ENCODE peak calls at places on chromosomes 7 and 10, in five cellular contexts. P, O, T, F and A are unnamed samples.

GRCh38 chr7:95594185-95594584 is 2.1 kb downstream of the PDK4 start:
- DNase-seq in P (no peak), O (no peak), T (no peak), F (no peak), A (no peak)

GRCh38 chr10:29740981-29741545 is 106.3 kb upstream of the SVIL start:
- DNase-seq in P (no peak), O (no peak), T (no peak), F (no peak), A (no peak)

GRCh38 chr10:132443998-132444876 is 47.2 kb downstream of the PWWP2B start:
- DNase-seq in P (peak), O (no peak), T (no peak), F (no peak), A (no peak)

GRCh38 chr10:60944910-60945297 is 919 bp upstream of the RHOBTB1 start:
- DNase-seq in P (no peak), O (no peak), T (no peak), F (no peak), A (no peak)

GRCh38 chr7:28041508-28042314 is 138.9 kb downstream of the JAZF1 start:
- DNase-seq in P (no peak), O (peak), T (peak), F (no peak), A (no peak)

GRCh38 chr7:32462966-32463365 is 27.2 kb downstream of the LSM5 start:
- DNase-seq in P (no peak), O (no peak), T (no peak), F (no peak), A (no peak)

GRCh38 chr7:140898794-140899548 is 25.8 kb downstream of the BRAF start:
- DNase-seq in P (no peak), O (no peak), T (no peak), F (no peak), A (no peak)

GRCh38 chr10:51422311-51423120 is 276.9 kb downstream of the CSTF2T start:
- DNase-seq in P (peak), O (peak), T (peak), F (peak), A (peak)

GRCh38 chr10:44386546-44387052 is 1.7 kb upstream of the CXCL12 start:
- DNase-seq in P (peak), O (peak), T (no peak), F (peak), A (no peak)

GRCh38 chr7:1422512-1423265 is 36.6 kb downstream of the MICALL2 start:
- DNase-seq in P (no peak), O (no peak), T (no peak), F (no peak), A (no peak)

GRCh38 chr7:128941946-128942526 is 4.3 kb downstream of the IRF5 start:
- DNase-seq in P (no peak), O (no peak), T (no peak), F (no peak), A (no peak)

GRCh38 chr7:82164813-82165212 is 278.8 kb downstream of the CACNA2D1 start:
- DNase-seq in P (peak), O (no peak), T (no peak), F (peak), A (no peak)

GRCh38 chr10:1095498-1095897 is 39.3 kb downstream of the WDR37 start:
- DNase-seq in P (no peak), O (no peak), T (no peak), F (no peak), A (no peak)

GRCh38 chr7:92815412-92815811 is 21.0 kb downstream of the CDK6 start:
- DNase-seq in P (no peak), O (peak), T (no peak), F (no peak), A (no peak)

GRCh38 chr7:17697128-17697881 is 243.0 kb downstream of the SNX13 start:
- DNase-seq in P (no peak), O (no peak), T (no peak), F (no peak), A (no peak)

GRCh38 chr7:47654672-47655340 is 72.9 kb upstream of the TNS3 start:
- DNase-seq in P (no peak), O (no peak), T (no peak), F (no peak), A (no peak)

GRCh38 chr7:150992833-150993302 is 2.1 kb downstream of the NOS3 start:
- DNase-seq in P (peak), O (peak), T (no peak), F (no peak), A (no peak)

GRCh38 chr7:96178581-96178980 is 143.3 kb downstream of the SLC25A13 start:
- DNase-seq in P (no peak), O (no peak), T (no peak), F (no peak), A (no peak)

GRCh38 chr7:11297226-11297625 is 323.6 kb downstream of the PHF14 start:
- DNase-seq in P (no peak), O (no peak), T (no peak), F (no peak), A (no peak)

GRCh38 chr7:80681272-80681885 is 42.9 kb downstream of the CD36 start:
- DNase-seq in P (peak), O (peak), T (peak), F (no peak), A (no peak)

GRCh38 chr7:98613601-98614425 is 3.3 kb upstream of the NPTX2 start:
- DNase-seq in P (peak), O (peak), T (no peak), F (peak), A (no peak)

GRCh38 chr7:47227762-47228177 is 354.1 kb downstream of the TNS3 start:
- DNase-seq in P (peak), O (peak), T (peak), F (peak), A (no peak)

GRCh38 chr7:50312176-50312575 is 7.7 kb downstream of the IKZF1 start:
- DNase-seq in P (no peak), O (no peak), T (no peak), F (no peak), A (no peak)

GRCh38 chr10:105742184-105742583 is 1101.1 kb downstream of the SORCS3 start:
- DNase-seq in P (peak), O (no peak), T (no peak), F (no peak), A (peak)

GRCh38 chr10:132712698-132713232 is 73.2 kb downstream of the NKX6-2 start:
- DNase-seq in P (no peak), O (no peak), T (no peak), F (no peak), A (no peak)

GRCh38 chr7:64610997-64611396 is 48.1 kb upstream of the ZNF680 start:
- DNase-seq in P (no peak), O (no peak), T (no peak), F (no peak), A (no peak)

GRCh38 chr7:122038904-122039303 is 105.1 kb downstream of the AASS start:
- DNase-seq in P (no peak), O (no peak), T (no peak), F (peak), A (no peak)

GRCh38 chr10:129778571-129778970 is 185.5 kb downstream of the EBF3 start:
- DNase-seq in P (no peak), O (no peak), T (no peak), F (no peak), A (no peak)

GRCh38 chr10:123808873-123809272 is 82.7 kb downstream of the CPXM2 start:
- DNase-seq in P (no peak), O (no peak), T (peak), F (no peak), A (no peak)

GRCh38 chr10:114647545-114648138 is 10.4 kb downstream of the ABLIM1 start:
- DNase-seq in P (no peak), O (no peak), T (no peak), F (no peak), A (no peak)

GRCh38 chr10:68508090-68508489 is 19.2 kb downstream of the SLC25A16 start:
- DNase-seq in P (no peak), O (no peak), T (no peak), F (no peak), A (no peak)

GRCh38 chr10:112115781-112116385 is 67.7 kb downstream of the GPAM start:
- DNase-seq in P (peak), O (peak), T (peak), F (no peak), A (no peak)

DNA sequence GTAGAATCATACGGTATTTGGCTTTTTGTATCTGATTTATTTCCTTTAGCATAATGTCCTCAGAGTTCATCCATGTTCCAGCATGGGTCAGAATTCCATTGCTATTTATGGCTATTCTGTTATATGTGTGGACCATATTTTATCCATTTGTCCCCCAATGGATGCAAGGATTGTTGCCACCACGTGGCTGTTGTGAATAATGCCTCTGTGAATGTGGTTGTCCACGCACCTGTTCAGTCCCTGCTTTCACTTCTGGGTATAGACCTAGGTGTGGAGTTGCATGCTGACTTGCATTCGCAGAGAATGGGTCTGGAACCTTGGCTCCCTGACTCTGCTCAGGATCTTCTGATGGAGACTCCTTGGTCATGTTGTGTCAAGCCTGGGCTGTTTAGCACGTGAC is 199.9 kb downstream of the CAMK1D start:
- DNase-seq in P (no peak), O (peak), T (peak), F (no peak), A (no peak)
- TF ChIP-seq CTCF in P (no peak), O (no peak), T (peak), F (no peak), A (no peak)

GRCh38 chr10:118042827-118043242 is 3.9 kb downstream of the RAB11FIP2 start:
- DNase-seq in P (no peak), O (no peak), T (no peak), F (no peak), A (no peak)
- H3K4me3 ChIP-seq in P (no peak), O (no peak), T (no peak), F (no peak), A (no peak)

GRCh38 chr7:143373255-143373794 is 7.8 kb upstream of the ZYX start:
- DNase-seq in P (no peak), O (no peak), T (no peak), F (no peak), A (no peak)
- TF ChIP-seq CTCF in P (no peak), O (no peak), T (peak), F (no peak), A (no peak)

GRCh38 chr7:123665157-123665556 is 9.5 kb downstream of the LMOD2 start:
- DNase-seq in P (no peak), O (no peak), T (no peak), F (no peak), A (peak)
- H3K4me3 ChIP-seq in P (no peak), O (no peak), T (no peak), F (no peak), A (no peak)